ENCODE peak calls at places on chromosome 20, in eight cellular contexts. P is GM10248, R is mucosa of descending colon, N is adrenal gland, V is HepG2, Z is upper lobe of right lung, Q is SK-N-SH, C is dorsolateral prefrontal cortex. O is an unnamed sample.

GRCh38 chr20:6381887-6382286 is 259.1 kb upstream of the FERMT1 start:
- DNase-seq in P (no peak), R (no peak), N (no peak), V (peak), Z (no peak), Q (peak), C (no peak), O (no peak)

GRCh38 chr20:46740214-46740609 is 30.8 kb downstream of the SLC2A10 start:
- DNase-seq in P (no peak), R (no peak), N (no peak), V (no peak), Z (no peak), Q (no peak), C (no peak), O (no peak)

GRCh38 chr20:63137851-63138415 is 78.0 kb downstream of the YTHDF1 start:
- DNase-seq in P (no peak), R (no peak), N (no peak), V (no peak), Z (peak), Q (no peak), C (no peak), O (no peak)

GRCh38 chr20:9348316-9348715 is 166.1 kb upstream of the LAMP5 start:
- DNase-seq in P (no peak), R (no peak), N (no peak), V (no peak), Z (no peak), Q (no peak), C (no peak), O (no peak)

GRCh38 chr20:30594112-30594511 is 663.4 kb upstream of the DEFB115 start:
- DNase-seq in P (no peak), R (no peak), N (no peak), V (no peak), Z (no peak), Q (peak), C (no peak), O (no peak)

GRCh38 chr20:51185277-51185676 is 162.4 kb upstream of the KCNG1 start:
- DNase-seq in P (no peak), R (no peak), N (no peak), V (no peak), Z (no peak), Q (no peak), C (no peak), O (no peak)

GRCh38 chr20:44832724-44833123 is 22.4 kb upstream of the RIMS4 start:
- DNase-seq in P (no peak), R (no peak), N (peak), V (no peak), Z (no peak), Q (no peak), C (peak), O (no peak)

GRCh38 chr20:59309218-59309617 is 8.8 kb downstream of the EDN3 start:
- DNase-seq in P (no peak), R (peak), N (no peak), V (no peak), Z (no peak), Q (no peak), C (no peak), O (no peak)

GRCh38 chr20:59790388-59790787 is 143.0 kb downstream of the SYCP2 start:
- DNase-seq in P (no peak), R (no peak), N (no peak), V (no peak), Z (no peak), Q (no peak), C (no peak), O (no peak)

GRCh38 chr20:5136096-5136495 is 9.3 kb downstream of the CDS2 start:
- DNase-seq in P (no peak), R (no peak), N (no peak), V (no peak), Z (no peak), Q (no peak), C (no peak), O (no peak)

GRCh38 chr20:29079769-29080690 is 2177.4 kb upstream of the DEFB115 start:
- DNase-seq in P (no peak), R (peak), N (peak), V (peak), Z (no peak), Q (peak), C (no peak), O (no peak)

GRCh38 chr20:57398231-57398821 is 7.1 kb downstream of the RBM38 start:
- DNase-seq in P (peak), R (peak), N (no peak), V (no peak), Z (peak), Q (no peak), C (no peak), O (peak)

GRCh38 chr20:18287915-18288747 is at the start of gene ZNF133:
- DNase-seq in P (peak), R (peak), N (peak), V (peak), Z (peak), Q (peak), C (peak), O (peak)
- TF ChIP-seq CTCF in P (peak), R (no peak), N (no peak), V (peak), Z (no peak), Q (peak), C (peak), O (no peak)

DNA sequence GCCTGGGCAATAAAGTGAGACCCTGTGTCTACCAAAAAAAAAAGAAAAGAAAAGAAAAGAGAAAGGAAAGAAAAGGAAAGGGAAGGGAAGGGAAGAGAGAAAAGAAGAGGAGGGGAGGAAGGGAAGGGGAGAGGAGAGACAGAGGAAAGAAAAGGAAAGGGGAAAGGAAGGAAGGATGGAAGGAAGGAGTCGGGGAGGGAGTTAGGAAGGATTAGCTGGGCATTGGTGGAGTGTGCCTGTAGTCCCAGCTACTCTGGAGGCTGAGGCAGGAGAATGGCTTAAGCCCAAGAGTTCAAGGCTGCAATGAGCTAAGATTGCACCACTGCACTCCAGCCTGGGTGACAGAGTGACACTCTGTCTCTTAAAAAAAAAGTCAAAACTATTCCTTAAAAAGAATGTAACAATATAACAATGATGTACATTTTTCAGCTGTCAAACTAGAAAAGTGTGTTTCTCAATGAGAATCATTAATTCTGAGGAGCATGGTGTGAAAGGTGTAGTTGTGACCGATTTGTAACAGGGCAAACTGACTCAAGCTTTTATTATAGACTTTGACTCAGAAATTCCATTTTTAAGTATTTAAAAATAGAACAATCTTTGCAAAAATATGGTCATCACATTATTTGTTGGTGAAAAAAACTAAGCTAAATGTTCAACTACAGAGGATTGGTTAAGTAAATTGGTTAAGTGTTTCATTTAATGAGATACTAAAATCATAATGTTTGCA is 14.7 kb downstream of the SNRPB start:
- DNase-seq in P (no peak), R (no peak), N (peak), V (no peak), Z (no peak), Q (no peak), C (no peak), O (no peak)
- TF ChIP-seq CTCF in P (no peak), R (no peak), N (no peak), V (no peak), Z (no peak), Q (no peak), C (no peak), O (no peak)

GRCh38 chr20:43820742-43821330 is 93.8 kb upstream of the TOX2 start:
- DNase-seq in P (no peak), R (no peak), N (no peak), V (no peak), Z (peak), Q (no peak), C (no peak), O (no peak)
- TF ChIP-seq CTCF in P (no peak), R (no peak), N (no peak), V (no peak), Z (no peak), Q (no peak), C (no peak), O (no peak)

GRCh38 chr20:34834459-34834893 is 9.0 kb upstream of the NCOA6 start:
- DNase-seq in P (peak), R (no peak), N (no peak), V (peak), Z (no peak), Q (peak), C (no peak), O (no peak)
- TF ChIP-seq CTCF in P (peak), R (no peak), N (peak), V (peak), Z (peak), Q (peak), C (peak), O (peak)

GRCh38 chr20:17636523-17637412 is 45.3 kb downstream of the RRBP1 start:
- DNase-seq in P (no peak), R (no peak), N (peak), V (no peak), Z (no peak), Q (peak), C (peak), O (no peak)
- TF ChIP-seq CTCF in P (no peak), R (no peak), N (peak), V (no peak), Z (no peak), Q (no peak), C (peak), O (no peak)

GRCh38 chr20:40962733-40963504 is 65.7 kb upstream of the TOP1 start:
- DNase-seq in P (peak), R (peak), N (peak), V (peak), Z (peak), Q (peak), C (peak), O (peak)

GRCh38 chr20:40963505-40963845 is 65.1 kb upstream of the TOP1 start:
- DNase-seq in P (no peak), R (no peak), N (no peak), V (no peak), Z (no peak), Q (no peak), C (no peak), O (no peak)

GRCh38 chr20:40965671-40966070 is 63.0 kb upstream of the TOP1 start:
- DNase-seq in P (no peak), R (no peak), N (no peak), V (no peak), Z (no peak), Q (no peak), C (no peak), O (no peak)

GRCh38 chr20:40966516-40967185 is 62.0 kb upstream of the TOP1 start:
- DNase-seq in P (no peak), R (no peak), N (no peak), V (no peak), Z (no peak), Q (no peak), C (no peak), O (no peak)

DNA sequence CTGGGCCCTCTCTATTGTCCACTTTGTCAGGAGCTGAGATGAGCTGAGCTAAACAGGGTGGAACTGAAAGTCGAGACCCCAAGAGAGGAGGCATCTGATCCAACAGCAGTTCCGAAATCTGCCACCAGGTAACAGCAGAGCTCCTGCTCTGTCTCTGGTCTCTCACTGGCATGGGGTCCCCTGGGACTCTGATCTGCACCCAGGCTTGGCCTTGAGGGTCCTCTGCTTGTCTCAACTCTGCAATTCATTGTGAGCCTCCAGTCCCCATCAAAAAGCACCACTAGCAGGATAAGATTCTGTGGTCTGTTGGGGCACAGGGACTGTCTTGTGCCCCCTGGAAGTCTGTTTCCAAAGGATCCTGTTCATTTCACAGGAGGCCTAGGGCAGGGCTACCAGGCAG is 62.5 kb upstream of the TOP1 start:
- DNase-seq in P (no peak), R (no peak), N (no peak), V (peak), Z (no peak), Q (no peak), C (no peak), O (no peak)
- TF ChIP-seq CTCF in P (no peak), R (no peak), N (no peak), V (peak), Z (no peak), Q (peak), C (no peak), O (peak)

DNA sequence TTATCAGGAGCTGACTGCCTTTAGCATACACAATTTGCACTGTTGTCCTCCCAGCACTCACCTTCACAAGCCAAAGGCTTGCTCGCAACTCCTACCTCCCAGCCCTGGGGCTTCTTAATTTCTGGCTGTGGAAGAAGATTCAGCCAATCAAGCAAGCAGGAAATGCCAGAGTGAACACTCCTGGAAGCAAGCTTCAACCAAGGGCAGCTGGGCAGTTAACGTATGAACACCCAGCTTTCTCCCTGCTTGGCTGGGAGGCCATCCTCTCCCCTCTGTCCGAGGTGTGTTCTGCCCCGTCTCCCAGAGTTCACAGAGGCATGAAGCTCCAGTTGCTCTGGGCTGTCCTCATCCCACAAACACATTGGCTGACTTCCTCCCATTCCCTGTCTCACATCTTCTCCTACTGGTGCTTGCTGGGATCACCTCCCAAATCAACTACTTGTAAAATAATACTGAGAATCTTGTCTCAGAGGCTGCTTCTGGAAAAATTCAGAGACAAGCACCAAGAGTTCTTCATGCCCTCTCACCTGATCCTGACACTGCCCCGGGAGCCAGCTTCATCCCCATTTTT is 15.3 kb upstream of the SRSF6 start:
- DNase-seq in P (no peak), R (no peak), N (no peak), V (peak), Z (no peak), Q (no peak), C (no peak), O (no peak)
- TF ChIP-seq CTCF in P (no peak), R (no peak), N (no peak), V (peak), Z (no peak), Q (peak), C (no peak), O (no peak)

O was measured in CD14-positive monocyte.